ENCODE peak calls at places on chromosomes 3 and 15, in seven cellular contexts. Q is mammary epithelial cell, G is HFFc6, H is GM12865, L is RWPE1, B is endothelial cell, U is WERI-Rb-1. I is an unnamed sample.

GRCh38 chr15:63969652-63970421 is 76.4 kb downstream of the DAPK2 start:
- DNase-seq in H (peak; percentile 20), Q (no peak), U (no peak), L (no peak), G (no peak), B (no peak), I (no peak)

GRCh38 chr3:74463515-74463914 is 150.9 kb downstream of the CNTN3 start:
- DNase-seq in H (no peak), U (no peak), L (no peak), Q (no peak), G (no peak), B (no peak), I (no peak)

GRCh38 chr3:99892332-99892731 is 74.7 kb downstream of the CMSS1 start:
- DNase-seq in L (no peak), Q (no peak), U (no peak), B (no peak), H (no peak), G (no peak), I (no peak)

GRCh38 chr3:126960604-126960995 is 22.3 kb upstream of the PLXNA1 start:
- DNase-seq in G (no peak), B (no peak), L (no peak), H (no peak), Q (no peak), U (no peak), I (no peak)

GRCh38 chr3:29612536-29612935 is 331.7 kb downstream of the RBMS3 start:
- DNase-seq in Q (no peak), B (no peak), L (no peak), G (no peak), U (no peak), H (no peak), I (no peak)

GRCh38 chr3:97106652-97106989 is 292.2 kb downstream of the EPHA6 start:
- DNase-seq in L (no peak), H (no peak), B (no peak), U (no peak), G (no peak), Q (no peak), I (no peak)

GRCh38 chr15:25805006-25805405 is 58.1 kb downstream of the ATP10A start:
- DNase-seq in H (no peak), B (no peak), G (no peak), U (no peak), L (no peak), Q (no peak), I (no peak)

GRCh38 chr3:47877288-47877687 is 74.3 kb downstream of the DHX30 start:
- DNase-seq in U (no peak), Q (peak; percentile 18), B (no peak), H (no peak), L (no peak), G (no peak), I (no peak)

GRCh38 chr3:132659000-132659369 is 624 bp downstream of the ACAD11 start:
- DNase-seq in B (no peak), H (no peak), U (no peak), L (peak; percentile 46), G (no peak), Q (peak; percentile 37), I (no peak)

GRCh38 chr3:138947303-138948121 is 495 bp downstream of the FOXL2NB start:
- DNase-seq in U (peak; percentile 17), G (no peak), H (no peak), L (no peak), B (peak; percentile 31), Q (no peak), I (no peak)

GRCh38 chr3:134055661-134056060 is 25.9 kb upstream of the SLCO2A1 start:
- DNase-seq in B (no peak), L (no peak), H (no peak), Q (no peak), G (no peak), U (no peak), I (no peak)

GRCh38 chr3:171840831-171841619 is 2.1 kb upstream of the TMEM212 start:
- DNase-seq in U (no peak), L (no peak), Q (no peak), H (no peak), B (no peak), G (no peak), I (no peak)

GRCh38 chr3:81989274-81989673 is 227.8 kb upstream of the GBE1 start:
- DNase-seq in B (no peak), L (no peak), Q (no peak), G (no peak), U (no peak), H (no peak), I (no peak)

DNA sequence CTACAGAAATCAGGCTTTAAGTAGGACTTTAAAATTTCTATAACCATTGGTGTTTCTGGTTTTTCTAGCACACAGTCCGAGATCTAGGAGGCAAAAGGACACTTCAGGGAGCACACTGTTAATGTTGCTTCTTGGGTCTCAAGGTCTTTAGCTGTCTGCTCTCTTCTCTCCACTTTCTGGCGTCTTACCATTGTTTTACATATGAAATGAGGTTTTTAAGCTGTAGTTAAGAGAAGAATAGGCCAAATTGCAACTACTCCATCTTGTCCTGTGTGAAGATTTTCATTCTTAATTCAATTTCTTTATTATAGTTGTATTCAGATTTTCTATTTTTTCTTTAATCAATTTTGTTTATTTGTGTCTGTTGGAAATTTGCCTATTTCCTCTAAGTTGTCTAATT is 151.4 kb downstream of the WNT7A start:
- DNase-seq in U (no peak), Q (no peak), G (no peak), L (no peak), H (no peak), B (no peak), I (no peak)
- TF ChIP-seq CTCF in U (no peak), Q (no peak), G (no peak), L (no peak), H (no peak), B (no peak), I (no peak)

GRCh38 chr3:35748144-35748543 is 108.8 kb downstream of the ARPP21 start:
- DNase-seq in L (no peak), Q (no peak), H (no peak), U (no peak), B (no peak), G (no peak), I (no peak)
- TF ChIP-seq CTCF in L (no peak), Q (no peak), H (no peak), U (no peak), B (no peak), G (no peak), I (no peak)

GRCh38 chr15:50681467-50681866 is 5.1 kb downstream of the TRPM7 start:
- DNase-seq in H (no peak), Q (no peak), B (no peak), L (no peak), U (no peak), G (no peak), I (no peak)

GRCh38 chr15:50685976-50686467 is 575 bp downstream of the TRPM7 start:
- DNase-seq in L (peak; percentile 44), U (peak; percentile 61), H (peak; percentile 84), G (peak; percentile 7), B (peak; percentile 55), Q (peak; percentile 72), I (peak; percentile 67)

GRCh38 chr15:50685191-50685975 is 1.2 kb downstream of the TRPM7 start:
- DNase-seq in G (no peak), U (no peak), H (peak; percentile 2), B (no peak), L (no peak), Q (peak; percentile 13), I (no peak)

GRCh38 chr15:50687302-50687902 is 805 bp upstream of the TRPM7 start:
- DNase-seq in H (no peak), L (no peak), U (no peak), G (no peak), Q (no peak), B (no peak), I (no peak)

GRCh38 chr15:50686468-50687301 is at the start of gene TRPM7:
- DNase-seq in H (peak; percentile 94), G (peak; percentile 74), B (peak; percentile 80), U (peak; percentile 85), L (peak; percentile 81), Q (peak; percentile 87), I (peak; percentile 86)
- TF ChIP-seq CTCF in H (no peak), G (no peak), B (no peak), U (no peak), L (no peak), Q (peak; percentile 28), I (no peak)

DNA sequence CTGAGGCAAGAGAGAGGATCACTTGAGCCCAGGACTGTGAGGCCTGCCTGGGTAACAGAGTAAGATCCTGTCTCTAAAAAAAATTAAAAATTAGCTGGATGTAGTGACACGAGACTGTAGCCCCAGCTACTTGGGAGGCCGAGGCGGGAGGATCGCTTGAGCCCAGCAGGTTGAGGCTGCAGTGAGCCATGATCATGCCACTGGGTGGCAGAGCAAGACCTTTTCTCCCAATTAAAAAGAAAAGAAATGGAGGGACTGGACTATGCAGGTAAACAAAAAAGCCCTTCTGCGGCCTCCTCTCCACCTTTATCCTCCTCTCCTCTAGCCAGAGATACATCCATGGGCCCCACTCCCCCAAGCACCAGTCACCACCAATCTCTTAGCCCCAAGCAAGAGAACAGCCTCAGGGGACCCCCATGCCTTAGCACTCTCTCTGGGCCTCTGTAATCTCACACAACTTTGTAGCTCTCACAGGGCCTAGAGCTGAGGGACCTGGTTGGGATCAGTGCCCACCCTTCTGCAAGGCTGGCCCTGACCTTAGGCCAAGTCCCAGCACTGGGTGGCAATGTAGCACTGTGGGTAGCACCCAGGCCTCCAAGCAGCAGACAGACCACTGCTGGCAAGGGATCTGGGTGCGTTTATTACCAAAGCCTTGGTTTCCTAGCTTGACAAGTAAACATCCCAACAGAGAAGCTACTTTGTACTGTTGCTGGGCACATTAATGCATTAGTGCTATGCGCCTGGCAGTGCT is 43.4 kb downstream of the FAM174B start:
- DNase-seq in H (peak; percentile 40), B (no peak), U (no peak), Q (no peak), L (no peak), G (no peak), I (no peak)
- TF ChIP-seq CTCF in H (peak; percentile 32), B (no peak), U (peak; percentile 29), Q (no peak), L (no peak), G (no peak), I (no peak)